ENCODE peak calls at places on chromosomes 13 and 19, in four cellular contexts. One of them, this sample, is unnamed.

GRCh38 chr13:36395280-36395679 is 37.0 kb upstream of the CCNA1 start:
- DNase-seq in HepG2: peak; percentile 5
- DNase-seq in transverse colon: no peak
- DNase-seq in K562: no peak
- DNase-seq in this sample: no peak

GRCh38 chr19:57233207-57233606 is 2.4 kb downstream of the AURKC start:
- DNase-seq in HepG2: no peak
- DNase-seq in transverse colon: no peak
- DNase-seq in K562: no peak
- DNase-seq in this sample: peak; percentile 45

GRCh38 chr13:74287672-74288169 is 153.5 kb upstream of the KLF12 start:
- DNase-seq in HepG2: peak; percentile 89
- DNase-seq in transverse colon: peak; percentile 85
- DNase-seq in K562: no peak
- DNase-seq in this sample: no peak

GRCh38 chr13:86758116-86758515 is 913.1 kb upstream of the SLITRK5 start:
- DNase-seq in HepG2: no peak
- DNase-seq in transverse colon: no peak
- DNase-seq in K562: no peak
- DNase-seq in this sample: no peak

GRCh38 chr19:55390461-55390880 is 4.7 kb downstream of the RPL28 start:
- DNase-seq in HepG2: no peak
- DNase-seq in transverse colon: no peak
- DNase-seq in K562: no peak
- DNase-seq in this sample: no peak

GRCh38 chr19:7326105-7326877 is 22.4 kb upstream of the ARHGEF18 start:
- DNase-seq in HepG2: peak; percentile 56
- DNase-seq in transverse colon: peak; percentile 74
- DNase-seq in K562: peak; percentile 71
- DNase-seq in this sample: no peak

GRCh38 chr13:84821261-84821660 is 939.0 kb upstream of the SLITRK1 start:
- DNase-seq in HepG2: no peak
- DNase-seq in transverse colon: no peak
- DNase-seq in K562: no peak
- DNase-seq in this sample: no peak

GRCh38 chr13:91346848-91347211 is 657 bp upstream of the MIR17HG start:
- DNase-seq in HepG2: no peak
- DNase-seq in transverse colon: peak; percentile 40
- DNase-seq in K562: peak; percentile 71
- DNase-seq in this sample: no peak

GRCh38 chr19:50516456-50516855 is 2.7 kb upstream of the ASPDH start:
- DNase-seq in HepG2: no peak
- DNase-seq in transverse colon: no peak
- DNase-seq in K562: no peak
- DNase-seq in this sample: no peak

GRCh38 chr13:24063281-24063851 is 97.2 kb upstream of the SPATA13 start:
- DNase-seq in HepG2: no peak
- DNase-seq in transverse colon: no peak
- DNase-seq in K562: no peak
- DNase-seq in this sample: no peak
- TF ChIP-seq POLR2AphosphoS5 in HepG2: no peak
- TF ChIP-seq POLR2AphosphoS5 in transverse colon: no peak
- TF ChIP-seq POLR2AphosphoS5 in K562: no peak
- TF ChIP-seq POLR2AphosphoS5 in this sample: no peak

DNA sequence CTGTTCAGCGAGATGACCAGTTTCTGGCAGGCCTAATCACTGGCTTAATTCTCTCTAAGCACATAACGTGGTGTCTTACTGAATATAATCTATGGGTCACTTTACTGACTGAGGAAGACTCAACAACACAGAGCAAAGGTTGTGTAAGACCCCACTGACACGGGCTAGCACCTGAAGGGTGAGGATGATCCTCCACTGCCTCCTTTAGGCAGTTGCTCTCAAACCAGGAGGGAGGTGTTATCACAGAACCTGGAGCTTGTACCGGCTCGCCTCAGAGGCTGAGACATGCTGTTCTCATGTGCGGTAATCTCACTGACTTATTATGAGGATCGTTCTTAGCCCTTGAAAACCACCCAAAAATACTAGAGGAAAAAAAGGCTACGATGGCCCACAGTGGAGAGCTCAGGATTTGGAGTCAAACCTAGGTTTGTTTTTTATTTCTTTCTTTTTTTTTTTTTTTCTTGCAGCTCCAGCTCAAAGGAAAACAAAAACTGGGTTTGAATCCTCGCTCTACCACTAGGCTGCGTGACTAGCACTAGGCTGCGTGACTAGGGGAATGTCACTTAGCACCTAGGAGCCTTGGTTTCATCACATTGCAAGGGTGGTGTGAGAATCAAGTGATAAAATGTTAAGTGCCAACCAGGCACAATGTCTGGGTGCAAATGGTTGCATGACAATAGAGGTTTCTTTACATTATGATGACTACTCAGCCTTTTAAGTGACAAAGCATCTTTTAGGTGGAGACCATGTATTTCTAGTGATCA is 28.1 kb downstream of the RCBTB2 start:
- DNase-seq in HepG2: no peak
- DNase-seq in transverse colon: no peak
- DNase-seq in K562: no peak
- DNase-seq in this sample: no peak
- TF ChIP-seq CTCF in HepG2: peak; percentile 36
- TF ChIP-seq CTCF in transverse colon: no peak
- TF ChIP-seq CTCF in K562: peak; percentile 9
- TF ChIP-seq CTCF in this sample: no peak

GRCh38 chr19:43437712-43438111 is 23.0 kb downstream of the TEX101 start:
- DNase-seq in HepG2: no peak
- DNase-seq in transverse colon: no peak
- DNase-seq in K562: no peak
- DNase-seq in this sample: no peak

GRCh38 chr19:43435775-43436174 is 21.1 kb downstream of the TEX101 start:
- DNase-seq in HepG2: no peak
- DNase-seq in transverse colon: no peak
- DNase-seq in K562: no peak
- DNase-seq in this sample: no peak

GRCh38 chr19:43441736-43442135 is 23.7 kb downstream of the LYPD3 start:
- DNase-seq in HepG2: no peak
- DNase-seq in transverse colon: no peak
- DNase-seq in K562: no peak
- DNase-seq in this sample: no peak

GRCh38 chr19:43439183-43440063 is 24.7 kb downstream of the TEX101 start:
- DNase-seq in HepG2: peak; percentile 18
- DNase-seq in transverse colon: no peak
- DNase-seq in K562: no peak
- DNase-seq in this sample: no peak

GRCh38 chr19:43438291-43439162 is 23.8 kb downstream of the TEX101 start:
- DNase-seq in HepG2: no peak
- DNase-seq in transverse colon: peak; percentile 45
- DNase-seq in K562: no peak
- DNase-seq in this sample: peak; percentile 95
- TF ChIP-seq EP300 in HepG2: no peak
- TF ChIP-seq EP300 in transverse colon: no peak
- TF ChIP-seq EP300 in K562: no peak
- TF ChIP-seq EP300 in this sample: no peak

DNA sequence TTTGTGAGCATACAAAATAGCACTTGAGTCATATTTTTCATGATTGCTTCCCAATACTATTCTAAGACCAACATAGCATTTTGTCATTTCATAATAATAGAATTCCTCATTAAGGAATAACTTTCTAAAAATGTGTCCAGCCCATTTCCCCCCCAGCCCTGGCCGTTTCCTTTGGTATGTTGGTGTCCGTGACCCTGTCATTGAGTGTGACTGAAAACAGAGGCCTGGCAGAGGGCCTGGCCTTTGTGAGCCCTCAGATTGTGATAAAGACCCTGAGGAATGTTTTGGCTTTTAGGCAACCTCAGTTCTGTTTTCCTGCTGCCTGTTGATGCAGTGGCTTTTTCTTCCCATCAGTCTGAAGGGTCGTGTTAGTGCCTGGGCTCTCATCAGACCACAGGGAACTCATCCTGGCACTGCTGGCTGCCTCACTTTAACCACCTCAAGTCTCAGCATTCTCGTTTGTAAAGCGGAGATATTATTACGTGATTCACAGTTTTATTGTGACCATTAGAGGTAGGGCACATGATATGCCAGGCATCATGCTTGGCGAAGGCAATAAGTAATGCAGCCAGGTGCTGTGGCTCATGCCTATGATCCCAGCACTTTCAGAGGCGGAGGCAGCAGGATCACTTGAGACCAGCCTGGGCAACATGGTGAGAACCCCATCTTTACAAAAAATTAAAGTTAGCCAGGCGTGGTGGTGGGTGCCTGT is 13.8 kb downstream of the SPINT2 start:
- DNase-seq in HepG2: no peak
- DNase-seq in transverse colon: no peak
- DNase-seq in K562: no peak
- DNase-seq in this sample: no peak
- TF ChIP-seq POLR2AphosphoS5 in HepG2: no peak
- TF ChIP-seq POLR2AphosphoS5 in transverse colon: peak; percentile 3
- TF ChIP-seq POLR2AphosphoS5 in K562: no peak
- TF ChIP-seq POLR2AphosphoS5 in this sample: peak; percentile 65

GRCh38 chr19:18059902-18060301 is 26.8 kb downstream of the IL12RB1 start:
- DNase-seq in HepG2: no peak
- DNase-seq in transverse colon: no peak
- DNase-seq in K562: no peak
- DNase-seq in this sample: no peak

GRCh38 chr19:18060472-18060871 is 26.3 kb downstream of the IL12RB1 start:
- DNase-seq in HepG2: no peak
- DNase-seq in transverse colon: no peak
- DNase-seq in K562: peak; percentile 54
- DNase-seq in this sample: no peak

GRCh38 chr19:18058208-18059009 is 28.3 kb downstream of the IL12RB1 start:
- DNase-seq in HepG2: peak; percentile 47
- DNase-seq in transverse colon: peak; percentile 81
- DNase-seq in K562: peak; percentile 85
- DNase-seq in this sample: peak; percentile 94

GRCh38 chr19:18057557-18057956 is 29.2 kb downstream of the IL12RB1 start:
- DNase-seq in HepG2: no peak
- DNase-seq in transverse colon: no peak
- DNase-seq in K562: no peak
- DNase-seq in this sample: no peak

DNA sequence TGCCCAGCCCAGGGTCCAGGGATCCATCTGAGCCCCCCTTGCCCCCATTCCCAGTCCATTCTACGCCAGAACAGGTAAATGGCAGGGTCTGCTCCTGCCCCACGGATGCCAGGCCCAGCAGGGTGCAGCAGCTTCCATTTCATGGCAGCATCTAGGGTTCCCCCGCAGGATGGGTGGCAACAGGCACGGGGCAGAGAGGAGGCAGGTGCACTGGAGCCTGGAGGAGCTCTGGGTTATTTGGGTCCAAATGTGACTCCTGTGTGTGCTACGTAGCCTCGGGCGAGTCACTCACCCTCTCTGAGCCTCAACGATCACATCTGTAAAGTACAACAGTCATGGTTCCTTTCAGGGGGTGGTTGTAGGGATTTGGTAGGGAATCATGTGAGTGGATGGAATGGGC is 27.4 kb downstream of the IL12RB1 start:
- DNase-seq in HepG2: no peak
- DNase-seq in transverse colon: no peak
- DNase-seq in K562: no peak
- DNase-seq in this sample: no peak
- TF ChIP-seq CTCF in HepG2: no peak
- TF ChIP-seq CTCF in transverse colon: no peak
- TF ChIP-seq CTCF in K562: no peak
- TF ChIP-seq CTCF in this sample: no peak

GRCh38 chr19:17572640-17573039 is 17.2 kb downstream of the COLGALT1 start:
- DNase-seq in HepG2: no peak
- DNase-seq in transverse colon: no peak
- DNase-seq in K562: no peak
- DNase-seq in this sample: no peak
- TF ChIP-seq EP300 in HepG2: no peak
- TF ChIP-seq EP300 in transverse colon: no peak
- TF ChIP-seq EP300 in K562: no peak
- TF ChIP-seq EP300 in this sample: no peak

GRCh38 chr13:54912367-54912766 is 1883.8 kb downstream of the OLFM4 start:
- DNase-seq in HepG2: no peak
- DNase-seq in transverse colon: no peak
- DNase-seq in K562: no peak
- DNase-seq in this sample: no peak
- TF ChIP-seq POLR2AphosphoS5 in HepG2: no peak
- TF ChIP-seq POLR2AphosphoS5 in transverse colon: no peak
- TF ChIP-seq POLR2AphosphoS5 in K562: no peak
- TF ChIP-seq POLR2AphosphoS5 in this sample: no peak

GRCh38 chr13:75685239-75685697 is 49.1 kb downstream of the LMO7 start:
- DNase-seq in HepG2: peak; percentile 42
- DNase-seq in transverse colon: no peak
- DNase-seq in K562: no peak
- DNase-seq in this sample: no peak

GRCh38 chr13:75693227-75693626 is 57.1 kb downstream of the LMO7 start:
- DNase-seq in HepG2: no peak
- DNase-seq in transverse colon: no peak
- DNase-seq in K562: no peak
- DNase-seq in this sample: no peak

GRCh38 chr13:75689686-75690085 is 53.6 kb downstream of the LMO7 start:
- DNase-seq in HepG2: no peak
- DNase-seq in transverse colon: no peak
- DNase-seq in K562: no peak
- DNase-seq in this sample: no peak

GRCh38 chr13:75691183-75691582 is 55.1 kb downstream of the LMO7 start:
- DNase-seq in HepG2: peak; percentile 16
- DNase-seq in transverse colon: no peak
- DNase-seq in K562: no peak
- DNase-seq in this sample: no peak

GRCh38 chr13:75687145-75687763 is 51.1 kb downstream of the LMO7 start:
- DNase-seq in HepG2: peak; percentile 46
- DNase-seq in transverse colon: no peak
- DNase-seq in K562: peak; percentile 11
- DNase-seq in this sample: no peak
- TF ChIP-seq CTCF in HepG2: peak; percentile 61
- TF ChIP-seq CTCF in transverse colon: peak; percentile 45
- TF ChIP-seq CTCF in K562: peak; percentile 35
- TF ChIP-seq CTCF in this sample: peak; percentile 52

DNA sequence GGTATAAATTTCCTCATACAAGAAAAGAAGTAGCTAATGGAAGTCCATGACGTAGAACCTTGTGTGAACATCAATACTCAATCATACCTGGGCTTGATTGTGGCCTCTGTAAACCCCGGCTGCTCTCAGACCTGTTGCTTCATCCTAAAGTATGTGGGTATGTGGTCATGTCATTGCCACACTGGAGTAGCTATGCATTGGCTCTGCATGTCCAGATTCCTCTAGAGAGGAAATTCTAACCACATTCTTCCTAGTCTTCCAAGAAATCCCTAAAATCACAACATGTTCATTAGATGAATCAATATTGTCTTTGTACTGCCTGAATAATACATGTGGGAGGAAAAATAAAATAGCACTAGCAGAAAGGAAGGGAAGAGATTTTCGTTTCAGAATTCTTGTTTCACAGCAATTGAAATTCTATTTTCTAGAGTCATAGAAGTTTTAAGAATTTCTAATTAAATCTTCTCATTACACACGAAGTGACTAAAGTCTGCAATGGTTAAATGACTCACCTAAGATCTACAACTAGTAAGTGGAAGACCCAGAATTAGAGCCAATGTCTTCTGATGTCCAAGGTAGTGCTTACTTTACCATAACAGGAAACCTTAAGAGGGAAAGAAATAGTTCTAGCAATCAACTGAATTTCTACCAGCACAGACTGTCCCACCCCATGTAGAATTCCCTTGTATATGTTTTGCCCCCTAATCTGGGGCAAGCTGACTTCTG is 28.0 kb downstream of the RXFP2 start:
- DNase-seq in HepG2: no peak
- DNase-seq in transverse colon: no peak
- DNase-seq in K562: no peak
- DNase-seq in this sample: no peak
- TF ChIP-seq EP300 in HepG2: no peak
- TF ChIP-seq EP300 in transverse colon: no peak
- TF ChIP-seq EP300 in K562: no peak
- TF ChIP-seq EP300 in this sample: no peak

This sample was measured in esophagus muscularis mucosa.